ENCODE peak calls at places on chromosome 19, in eight cellular contexts. Q, L, N, R, C, B, O and K are unnamed samples.

GRCh38 chr19:19627716-19628498 is at the start of gene LPAR2:
- DNase-seq in Q (no peak), L (no peak), B (peak), R (peak), C (no peak), N (no peak), O (no peak), K (no peak)

GRCh38 chr19:33290956-33291622 is 11.2 kb downstream of the CEBPA start:
- DNase-seq in L (no peak), Q (no peak), R (no peak), B (no peak), C (no peak), N (no peak), O (peak), K (no peak)

GRCh38 chr19:48999481-49000325 is 6.0 kb downstream of the RUVBL2 start:
- DNase-seq in N (peak), C (no peak), Q (peak), B (peak), O (peak), R (no peak), L (peak), K (no peak)

GRCh38 chr19:33294058-33294798 is 8.1 kb downstream of the CEBPA start:
- DNase-seq in N (no peak), B (no peak), O (no peak), R (no peak), C (no peak), Q (no peak), L (no peak), K (no peak)

GRCh38 chr19:44808463-44809371 is at the start of gene BCAM:
- DNase-seq in B (peak), N (peak), R (no peak), L (peak), Q (peak), C (peak), O (peak), K (no peak)

GRCh38 chr19:55441692-55442321 is 1.3 kb downstream of the SHISA7 start:
- DNase-seq in B (no peak), O (no peak), N (no peak), L (no peak), C (no peak), R (no peak), Q (no peak), K (no peak)

GRCh38 chr19:15759962-15760565 is 22.3 kb downstream of the OR10H3 start:
- DNase-seq in R (peak), O (no peak), N (no peak), B (no peak), C (no peak), Q (no peak), L (no peak), K (no peak)

GRCh38 chr19:3732108-3732507 is 23.9 kb downstream of the TJP3 start:
- DNase-seq in O (no peak), C (no peak), Q (no peak), R (no peak), N (no peak), B (no peak), L (no peak), K (no peak)

GRCh38 chr19:31979949-31980670 is 365.3 kb upstream of the ZNF507 start:
- DNase-seq in O (no peak), L (no peak), R (no peak), C (no peak), N (no peak), B (no peak), Q (no peak), K (no peak)

GRCh38 chr19:7505682-7506384 is 10.1 kb upstream of the ZNF358 start:
- DNase-seq in Q (no peak), O (no peak), N (no peak), B (no peak), L (no peak), R (no peak), C (no peak), K (no peak)

DNA sequence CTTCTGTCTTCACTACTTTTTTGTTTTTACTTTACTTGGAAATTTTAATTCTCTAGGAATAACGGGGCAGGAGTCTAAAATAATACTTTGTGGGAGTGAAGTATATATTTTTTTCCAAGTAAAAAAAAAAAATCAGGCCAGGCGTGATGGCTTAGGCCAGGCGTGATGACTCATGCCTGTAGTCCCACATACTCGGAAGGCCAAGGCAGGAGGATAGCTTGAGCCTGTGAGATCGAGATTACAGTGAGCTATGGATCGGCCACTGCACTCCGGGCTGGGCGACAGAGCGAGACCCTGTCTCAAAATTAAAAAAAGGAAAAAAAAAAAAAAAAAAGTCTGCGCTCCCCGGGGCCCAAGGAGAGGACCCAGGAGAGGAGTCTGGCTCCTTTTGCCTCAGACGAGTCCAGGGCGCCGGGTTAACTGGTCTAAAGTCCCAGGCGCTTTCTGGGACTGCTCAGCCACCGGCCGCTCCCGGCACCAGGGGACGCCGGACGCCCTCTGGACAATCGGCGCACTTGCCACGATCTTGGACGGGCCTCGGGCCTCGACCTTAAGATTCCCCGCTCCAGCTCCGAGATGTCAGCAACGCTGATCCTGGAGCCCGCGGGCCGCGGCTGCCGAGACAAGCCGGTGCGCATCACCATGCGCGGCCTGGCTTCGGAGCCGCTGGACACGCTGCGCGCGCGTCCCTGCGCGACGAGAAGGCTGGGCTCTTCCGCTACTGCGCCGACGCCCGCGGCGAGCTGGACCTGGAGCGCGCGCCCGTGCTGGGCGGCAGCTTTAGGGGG is 2.7 kb upstream of the ZFP82 start:
- DNase-seq in N (peak), Q (peak), O (peak), L (peak), B (no peak), C (no peak), R (no peak), K (peak)
- H3K4me3 ChIP-seq in N (peak), Q (peak), O (peak), L (peak), B (peak), C (peak), R (no peak), K (peak)

DNA sequence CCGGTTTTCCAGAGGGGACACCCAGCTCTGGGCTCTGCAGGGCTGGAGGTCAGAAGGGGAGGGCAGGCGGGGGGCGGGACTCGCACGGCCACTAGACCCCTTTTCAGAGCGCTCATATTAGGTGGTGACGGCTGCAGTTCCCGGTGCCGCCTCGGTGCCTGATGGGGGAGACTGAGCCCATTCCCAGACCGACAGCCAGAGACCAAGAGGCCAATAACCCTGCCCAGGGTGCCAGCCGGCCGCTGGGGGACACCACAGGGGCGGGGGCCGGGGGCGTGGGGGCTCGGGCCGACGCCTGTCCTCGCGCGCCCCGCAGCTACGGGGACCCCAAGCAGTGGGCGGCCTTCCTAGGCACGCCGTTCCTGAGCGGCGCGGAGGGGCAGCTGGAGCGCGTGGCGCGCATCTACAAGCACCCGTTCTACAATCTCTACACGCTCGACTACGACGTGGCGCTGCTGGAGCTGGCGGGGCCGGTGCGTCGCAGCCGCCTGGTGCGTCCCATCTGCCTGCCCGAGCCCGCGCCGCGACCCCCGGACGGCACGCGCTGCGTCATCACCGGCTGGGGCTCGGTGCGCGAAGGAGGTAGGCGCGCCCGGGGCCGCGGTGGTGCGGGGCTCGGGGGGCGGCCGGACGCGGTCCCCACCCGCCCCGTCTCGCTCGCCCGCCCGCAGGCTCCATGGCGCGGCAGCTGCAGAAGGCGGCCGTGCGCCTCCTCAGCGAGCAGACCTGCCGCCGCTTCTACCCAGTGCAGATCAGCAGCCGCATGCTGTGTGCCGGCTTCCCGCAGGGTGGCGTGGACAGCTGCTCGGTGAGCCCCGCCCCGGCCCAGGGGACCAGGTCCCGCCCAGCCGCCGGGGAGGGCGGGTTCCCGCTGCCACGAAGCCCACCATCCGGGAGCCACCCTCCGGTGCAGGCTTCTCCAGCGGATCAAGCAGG is 2.4 kb downstream of the TIMM13 start:
- DNase-seq in C (no peak), N (peak), Q (peak), B (peak), R (no peak), L (peak), O (peak), K (no peak)
- TF ChIP-seq CTCF in C (no peak), N (no peak), Q (peak), B (no peak), R (no peak), L (peak), O (peak), K (peak)

DNA sequence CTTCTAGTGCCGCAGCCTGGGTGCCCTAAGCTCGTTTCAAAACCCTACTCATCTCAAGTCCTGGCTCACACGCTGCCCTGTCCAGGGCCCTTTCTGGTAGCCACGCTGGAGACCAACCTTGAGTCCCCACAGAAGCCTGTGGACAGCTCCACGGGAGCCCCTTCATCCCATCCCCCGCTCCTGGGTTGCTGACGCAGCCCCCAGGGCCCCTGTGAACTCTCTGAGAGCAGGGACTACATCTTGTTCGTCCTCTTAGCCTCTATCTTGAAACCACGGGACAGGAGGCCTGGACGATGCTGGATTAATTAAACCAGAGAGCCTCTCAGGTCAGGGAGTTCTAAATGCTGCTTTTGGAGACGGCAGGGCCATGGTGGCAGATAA is 7.4 kb downstream of the MLLT1 start:
- DNase-seq in B (no peak), L (no peak), Q (no peak), O (peak), N (no peak), R (no peak), C (no peak), K (no peak)
- H3K4me3 ChIP-seq in B (no peak), L (peak), Q (no peak), O (no peak), N (peak), R (no peak), C (peak), K (peak)

GRCh38 chr19:41998246-41999020 is 4.4 kb upstream of the ATP1A3 start:
- DNase-seq in O (peak), C (no peak), N (peak), L (no peak), R (peak), Q (peak), B (peak), K (no peak)
- TF ChIP-seq CTCF in O (peak), C (peak), N (peak), L (peak), R (peak), Q (peak), B (peak), K (peak)

DNA sequence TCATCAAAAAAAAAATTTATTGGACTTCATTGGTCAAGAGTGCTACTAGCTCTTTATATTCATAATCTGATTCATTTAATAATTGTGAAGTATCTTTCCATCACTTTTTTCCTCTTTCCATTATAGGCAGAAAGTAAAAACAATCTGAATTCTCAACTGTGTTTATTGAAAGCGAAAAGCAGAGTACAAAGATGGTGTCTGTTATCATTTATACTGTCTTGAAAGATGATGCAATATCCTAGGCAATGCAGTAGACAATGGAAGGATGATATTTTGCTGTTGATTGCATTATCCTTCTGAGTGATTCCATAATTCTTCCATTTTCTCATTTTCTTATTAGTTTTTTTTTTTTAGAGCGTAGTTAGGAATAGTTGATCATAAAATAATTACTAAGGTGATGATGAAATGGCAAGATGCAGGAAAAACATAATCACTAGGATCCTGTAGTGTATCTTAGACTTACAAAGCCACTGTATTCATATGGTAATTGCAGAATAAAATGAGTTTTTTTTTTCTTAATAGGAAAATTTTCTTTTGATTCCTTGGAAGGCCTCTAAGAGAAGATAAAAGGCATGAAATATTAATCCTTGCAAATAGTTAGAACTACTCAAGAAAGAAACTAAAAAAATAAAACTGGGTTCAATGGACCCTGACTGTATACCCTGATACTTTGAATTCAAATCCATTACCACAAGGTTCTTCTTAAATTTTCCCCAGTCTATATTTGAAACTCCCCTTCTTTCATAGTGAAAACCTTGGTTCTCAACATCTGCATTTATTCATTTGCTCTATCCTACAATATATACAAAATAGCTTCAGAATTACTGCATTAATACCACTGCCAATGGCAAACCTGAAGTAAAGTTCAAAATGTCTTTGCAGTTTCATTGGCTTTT is 11.6 kb downstream of the URI1 start:
- DNase-seq in R (no peak), Q (no peak), N (no peak), C (no peak), B (no peak), L (no peak), O (no peak), K (no peak)
- H3K4me3 ChIP-seq in R (no peak), Q (no peak), N (no peak), C (no peak), B (no peak), L (no peak), O (no peak), K (no peak)

DNA sequence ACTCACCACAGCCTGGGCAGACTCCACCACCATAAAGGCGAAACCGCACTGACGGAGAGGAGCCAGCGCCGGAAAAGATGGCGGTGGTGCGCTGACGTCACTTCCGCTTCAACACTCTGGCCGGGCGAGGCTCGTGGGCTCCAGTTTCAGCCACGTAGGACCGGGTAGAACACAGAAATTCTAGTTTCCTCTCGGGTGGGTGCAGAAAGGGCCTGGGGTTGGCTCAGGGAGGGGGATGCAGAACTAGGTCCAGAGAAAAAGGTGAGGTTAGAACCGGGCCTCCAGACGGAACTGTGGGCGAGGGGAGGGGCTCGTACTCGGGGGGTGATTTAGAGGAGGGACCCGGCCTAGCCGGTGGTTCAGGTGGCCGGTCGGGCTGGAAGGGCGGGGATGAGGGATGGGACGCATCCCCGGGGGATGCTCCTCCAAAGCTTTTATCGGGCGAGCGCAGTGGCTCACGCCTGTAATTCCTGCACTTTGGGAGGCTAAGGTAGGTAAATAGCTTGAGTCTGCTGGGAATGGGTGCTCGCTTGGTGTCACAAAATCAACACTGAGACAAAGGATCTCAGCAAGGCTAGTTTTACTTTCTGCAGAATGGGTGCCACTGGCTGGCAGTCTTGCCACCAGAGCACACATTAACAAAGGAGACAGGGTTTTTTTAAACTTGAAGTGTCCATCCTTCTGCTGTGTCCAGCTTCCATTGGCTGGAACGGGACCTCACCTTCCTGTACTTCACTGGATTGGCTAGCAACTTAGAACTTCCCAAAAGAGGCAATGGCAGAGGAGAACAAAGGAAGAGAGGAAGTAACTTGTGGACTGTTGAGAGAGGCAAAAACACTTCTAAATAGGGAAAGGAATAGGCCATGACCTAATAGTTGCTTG is at the start of gene ZNF561:
- DNase-seq in O (peak), R (peak), Q (peak), B (peak), N (peak), L (peak), C (peak), K (peak)
- TF ChIP-seq CTCF in O (no peak), R (no peak), Q (no peak), B (no peak), N (no peak), L (no peak), C (no peak), K (no peak)

GRCh38 chr19:54206030-54206830 is 5.6 kb downstream of the RPS9 start:
- DNase-seq in C (no peak), Q (no peak), O (no peak), B (no peak), N (no peak), L (no peak), R (no peak), K (no peak)
- H3K4me3 ChIP-seq in C (no peak), Q (no peak), O (no peak), B (peak), N (no peak), L (peak), R (no peak), K (no peak)